ENCODE peak calls at places on chromosome 3, in ten cellular contexts. One of them, this sample, is unnamed.

GRCh38 chr3:11651900-11652299 is 8.2 kb upstream of the VGLL4 start:
- DNase-seq in transverse colon: no peak
- DNase-seq in fibroblast of lung: peak; percentile 33
- DNase-seq in right atrium auricular region: no peak
- DNase-seq in PC-9: no peak
- DNase-seq in psoas muscle: no peak
- DNase-seq in left ventricle myocardium inferior: no peak
- DNase-seq in Peyer's patch: no peak
- DNase-seq in H9: no peak
- DNase-seq in ovary: no peak
- DNase-seq in this sample: no peak

GRCh38 chr3:135623558-135623957 is 342.0 kb upstream of the PPP2R3A start:
- DNase-seq in transverse colon: no peak
- DNase-seq in fibroblast of lung: no peak
- DNase-seq in right atrium auricular region: no peak
- DNase-seq in PC-9: no peak
- DNase-seq in psoas muscle: no peak
- DNase-seq in left ventricle myocardium inferior: no peak
- DNase-seq in Peyer's patch: no peak
- DNase-seq in H9: no peak
- DNase-seq in ovary: no peak
- DNase-seq in this sample: no peak

GRCh38 chr3:21938267-21938681 is 187.3 kb upstream of the ZNF385D start:
- DNase-seq in transverse colon: no peak
- DNase-seq in fibroblast of lung: no peak
- DNase-seq in right atrium auricular region: no peak
- DNase-seq in PC-9: no peak
- DNase-seq in psoas muscle: no peak
- DNase-seq in left ventricle myocardium inferior: no peak
- DNase-seq in Peyer's patch: no peak
- DNase-seq in H9: no peak
- DNase-seq in ovary: no peak
- DNase-seq in this sample: no peak

GRCh38 chr3:148227534-148227933 is 470.2 kb upstream of the AGTR1 start:
- DNase-seq in transverse colon: no peak
- DNase-seq in fibroblast of lung: peak; percentile 53
- DNase-seq in right atrium auricular region: no peak
- DNase-seq in PC-9: no peak
- DNase-seq in psoas muscle: no peak
- DNase-seq in left ventricle myocardium inferior: no peak
- DNase-seq in Peyer's patch: no peak
- DNase-seq in H9: no peak
- DNase-seq in ovary: no peak
- DNase-seq in this sample: no peak

GRCh38 chr3:55718475-55718874 is 231.4 kb upstream of the WNT5A start:
- DNase-seq in transverse colon: no peak
- DNase-seq in fibroblast of lung: peak; percentile 77
- DNase-seq in right atrium auricular region: no peak
- DNase-seq in PC-9: no peak
- DNase-seq in psoas muscle: no peak
- DNase-seq in left ventricle myocardium inferior: no peak
- DNase-seq in Peyer's patch: no peak
- DNase-seq in H9: no peak
- DNase-seq in ovary: peak; percentile 40
- DNase-seq in this sample: no peak

GRCh38 chr3:184423567-184423966 is 43.7 kb downstream of the CHRD start:
- DNase-seq in transverse colon: no peak
- DNase-seq in fibroblast of lung: no peak
- DNase-seq in right atrium auricular region: no peak
- DNase-seq in PC-9: peak; percentile 33
- DNase-seq in psoas muscle: no peak
- DNase-seq in left ventricle myocardium inferior: no peak
- DNase-seq in Peyer's patch: no peak
- DNase-seq in H9: no peak
- DNase-seq in ovary: no peak
- DNase-seq in this sample: no peak

GRCh38 chr3:102181202-102181920 is 253.5 kb upstream of the ZPLD1 start:
- DNase-seq in transverse colon: no peak
- DNase-seq in fibroblast of lung: peak; percentile 86
- DNase-seq in right atrium auricular region: no peak
- DNase-seq in PC-9: peak; percentile 69
- DNase-seq in psoas muscle: no peak
- DNase-seq in left ventricle myocardium inferior: no peak
- DNase-seq in Peyer's patch: no peak
- DNase-seq in H9: no peak
- DNase-seq in ovary: no peak
- DNase-seq in this sample: no peak

GRCh38 chr3:116770815-116771450 is 61.4 kb downstream of the TUSC7 start:
- DNase-seq in transverse colon: peak; percentile 66
- DNase-seq in fibroblast of lung: peak; percentile 68
- DNase-seq in right atrium auricular region: peak; percentile 69
- DNase-seq in PC-9: peak; percentile 59
- DNase-seq in psoas muscle: peak; percentile 18
- DNase-seq in left ventricle myocardium inferior: peak; percentile 16
- DNase-seq in Peyer's patch: no peak
- DNase-seq in H9: peak; percentile 81
- DNase-seq in ovary: peak; percentile 57
- DNase-seq in this sample: peak; percentile 90

GRCh38 chr3:195802261-195802701 is 9.4 kb downstream of the MUC4 start:
- DNase-seq in transverse colon: no peak
- DNase-seq in fibroblast of lung: no peak
- DNase-seq in right atrium auricular region: no peak
- DNase-seq in PC-9: no peak
- DNase-seq in psoas muscle: no peak
- DNase-seq in left ventricle myocardium inferior: no peak
- DNase-seq in Peyer's patch: peak; percentile 43
- DNase-seq in H9: no peak
- DNase-seq in ovary: no peak
- DNase-seq in this sample: no peak

GRCh38 chr3:55704521-55704920 is 217.4 kb upstream of the WNT5A start:
- DNase-seq in transverse colon: no peak
- DNase-seq in fibroblast of lung: peak; percentile 74
- DNase-seq in right atrium auricular region: no peak
- DNase-seq in PC-9: no peak
- DNase-seq in psoas muscle: no peak
- DNase-seq in left ventricle myocardium inferior: no peak
- DNase-seq in Peyer's patch: no peak
- DNase-seq in H9: no peak
- DNase-seq in ovary: no peak
- DNase-seq in this sample: no peak

GRCh38 chr3:82739390-82739789 is 977.9 kb upstream of the GBE1 start:
- DNase-seq in transverse colon: no peak
- DNase-seq in fibroblast of lung: peak; percentile 63
- DNase-seq in right atrium auricular region: no peak
- DNase-seq in PC-9: no peak
- DNase-seq in psoas muscle: no peak
- DNase-seq in left ventricle myocardium inferior: no peak
- DNase-seq in Peyer's patch: no peak
- DNase-seq in H9: no peak
- DNase-seq in ovary: no peak
- DNase-seq in this sample: no peak

GRCh38 chr3:164458986-164459385 is 619.3 kb downstream of the SI start:
- DNase-seq in transverse colon: no peak
- DNase-seq in fibroblast of lung: peak; percentile 81
- DNase-seq in right atrium auricular region: no peak
- DNase-seq in PC-9: no peak
- DNase-seq in psoas muscle: no peak
- DNase-seq in left ventricle myocardium inferior: no peak
- DNase-seq in Peyer's patch: no peak
- DNase-seq in H9: no peak
- DNase-seq in ovary: no peak
- DNase-seq in this sample: no peak

GRCh38 chr3:51940648-51941421 is 869 bp downstream of the RRP9 start:
- DNase-seq in transverse colon: no peak
- DNase-seq in fibroblast of lung: no peak
- DNase-seq in right atrium auricular region: no peak
- DNase-seq in PC-9: no peak
- DNase-seq in psoas muscle: no peak
- DNase-seq in left ventricle myocardium inferior: no peak
- DNase-seq in Peyer's patch: no peak
- DNase-seq in H9: no peak
- DNase-seq in ovary: no peak
- DNase-seq in this sample: no peak

DNA sequence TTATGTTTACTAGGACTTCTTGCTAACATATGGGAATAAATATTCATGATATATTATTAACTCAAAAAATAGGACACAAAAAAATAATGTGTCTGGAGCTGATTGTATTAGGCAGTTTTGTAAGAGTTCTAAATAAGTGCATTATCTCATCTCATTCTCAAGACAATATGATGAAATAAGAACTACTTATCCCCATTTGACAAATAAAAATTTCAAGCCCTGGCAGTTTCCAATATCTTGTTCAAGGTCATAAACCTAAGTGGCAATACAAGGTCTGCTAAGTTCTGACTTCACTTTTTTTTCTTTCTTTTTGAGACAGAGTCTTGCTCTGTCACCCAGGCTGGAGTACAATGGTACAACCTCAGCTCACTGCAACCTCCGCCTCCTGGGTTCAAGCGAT is 18.3 kb downstream of the RPN1 start:
- DNase-seq in transverse colon: no peak
- DNase-seq in fibroblast of lung: no peak
- DNase-seq in right atrium auricular region: no peak
- DNase-seq in PC-9: no peak
- DNase-seq in psoas muscle: no peak
- DNase-seq in left ventricle myocardium inferior: no peak
- DNase-seq in Peyer's patch: no peak
- DNase-seq in H9: no peak
- DNase-seq in ovary: no peak
- DNase-seq in this sample: no peak
- H3K27ac ChIP-seq in transverse colon: no peak overlapping the region
- H3K27ac ChIP-seq in fibroblast of lung: no peak overlapping the region
- H3K27ac ChIP-seq in right atrium auricular region: peak overlapping the region; percentile 25
- H3K27ac ChIP-seq in PC-9: no peak overlapping the region
- H3K27ac ChIP-seq in psoas muscle: peak overlapping the region; percentile 17
- H3K27ac ChIP-seq in left ventricle myocardium inferior: peak overlapping the region; percentile 69
- H3K27ac ChIP-seq in Peyer's patch: no peak overlapping the region
- H3K27ac ChIP-seq in H9: no peak overlapping the region
- H3K27ac ChIP-seq in ovary: no peak overlapping the region
- H3K27ac ChIP-seq in this sample: no peak overlapping the region

DNA sequence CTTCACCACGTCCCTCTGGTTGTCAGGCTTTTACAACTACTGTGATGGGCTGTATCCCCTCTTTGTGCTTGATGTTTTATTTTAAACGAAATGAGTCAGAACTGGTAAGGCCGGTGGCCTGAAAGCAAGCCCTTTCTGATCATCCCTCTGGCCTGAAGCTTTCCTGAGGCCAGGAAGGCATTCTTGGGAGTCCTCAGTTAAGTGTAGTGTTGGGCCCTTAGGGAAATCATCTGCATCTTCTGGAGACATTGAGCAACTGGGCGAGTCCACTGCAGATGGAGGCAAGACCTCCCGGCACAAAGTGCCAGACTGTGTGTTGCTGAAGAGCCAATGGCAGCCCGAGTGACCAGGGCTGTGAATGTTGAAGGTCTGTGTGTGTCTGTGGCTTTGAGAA is 33.0 kb upstream of the AMOTL2 start:
- DNase-seq in transverse colon: no peak
- DNase-seq in fibroblast of lung: peak; percentile 21
- DNase-seq in right atrium auricular region: no peak
- DNase-seq in PC-9: no peak
- DNase-seq in psoas muscle: peak; percentile 44
- DNase-seq in left ventricle myocardium inferior: no peak
- DNase-seq in Peyer's patch: no peak
- DNase-seq in H9: peak; percentile 51
- DNase-seq in ovary: no peak
- DNase-seq in this sample: no peak
- H3K27me3 ChIP-seq in transverse colon: peaks cover 43% of the 10 kb centered on the region
- H3K27me3 ChIP-seq in fibroblast of lung: peaks cover 3% of the 10 kb centered on the region
- H3K27me3 ChIP-seq in right atrium auricular region: no peaks in the 10 kb centered on the region
- H3K27me3 ChIP-seq in PC-9: no peaks in the 10 kb centered on the region
- H3K27me3 ChIP-seq in psoas muscle: peaks cover 3% of the 10 kb centered on the region
- H3K27me3 ChIP-seq in left ventricle myocardium inferior: no peaks in the 10 kb centered on the region
- H3K27me3 ChIP-seq in Peyer's patch: no peaks in the 10 kb centered on the region
- H3K27me3 ChIP-seq in H9: peaks cover 25% of the 10 kb centered on the region
- H3K27me3 ChIP-seq in ovary: no peaks in the 10 kb centered on the region
- H3K27me3 ChIP-seq in this sample: no peaks in the 10 kb centered on the region

GRCh38 chr3:123412076-123412475 is 36.8 kb downstream of the ADCY5 start:
- DNase-seq in transverse colon: no peak
- DNase-seq in fibroblast of lung: no peak
- DNase-seq in right atrium auricular region: no peak
- DNase-seq in PC-9: no peak
- DNase-seq in psoas muscle: no peak
- DNase-seq in left ventricle myocardium inferior: no peak
- DNase-seq in Peyer's patch: no peak
- DNase-seq in H9: peak; percentile 59
- DNase-seq in ovary: no peak
- DNase-seq in this sample: no peak
- TF ChIP-seq CTCF in transverse colon: no peak
- TF ChIP-seq CTCF in fibroblast of lung: no peak
- TF ChIP-seq CTCF in right atrium auricular region: no peak
- TF ChIP-seq CTCF in PC-9: no peak
- TF ChIP-seq CTCF in psoas muscle: no peak
- TF ChIP-seq CTCF in left ventricle myocardium inferior: peak; percentile 35
- TF ChIP-seq CTCF in Peyer's patch: no peak
- TF ChIP-seq CTCF in H9: peak; percentile 48
- TF ChIP-seq CTCF in ovary: peak; percentile 40
- TF ChIP-seq CTCF in this sample: peak; percentile 10

GRCh38 chr3:45112939-45113338 is 33.2 kb downstream of the CDCP1 start:
- DNase-seq in transverse colon: no peak
- DNase-seq in fibroblast of lung: peak; percentile 51
- DNase-seq in right atrium auricular region: no peak
- DNase-seq in PC-9: no peak
- DNase-seq in psoas muscle: no peak
- DNase-seq in left ventricle myocardium inferior: no peak
- DNase-seq in Peyer's patch: no peak
- DNase-seq in H9: no peak
- DNase-seq in ovary: no peak
- DNase-seq in this sample: no peak
- H3K27ac ChIP-seq in transverse colon: no peak overlapping the region
- H3K27ac ChIP-seq in fibroblast of lung: peak overlapping the region; percentile 43
- H3K27ac ChIP-seq in right atrium auricular region: peak overlapping the region; percentile 84
- H3K27ac ChIP-seq in PC-9: no peak overlapping the region
- H3K27ac ChIP-seq in psoas muscle: peak overlapping the region; percentile 89
- H3K27ac ChIP-seq in left ventricle myocardium inferior: peak overlapping the region; percentile 89
- H3K27ac ChIP-seq in Peyer's patch: no peak overlapping the region
- H3K27ac ChIP-seq in H9: no peak overlapping the region
- H3K27ac ChIP-seq in ovary: no peak overlapping the region
- H3K27ac ChIP-seq in this sample: no peak overlapping the region

GRCh38 chr3:165521131-165521871 is 315.9 kb downstream of the BCHE start:
- DNase-seq in transverse colon: no peak
- DNase-seq in fibroblast of lung: peak; percentile 6
- DNase-seq in right atrium auricular region: no peak
- DNase-seq in PC-9: no peak
- DNase-seq in psoas muscle: no peak
- DNase-seq in left ventricle myocardium inferior: no peak
- DNase-seq in Peyer's patch: no peak
- DNase-seq in H9: no peak
- DNase-seq in ovary: no peak
- DNase-seq in this sample: no peak
- H3K27me3 ChIP-seq in transverse colon: no peaks in the 10 kb centered on the region
- H3K27me3 ChIP-seq in fibroblast of lung: no peaks in the 10 kb centered on the region
- H3K27me3 ChIP-seq in right atrium auricular region: no peaks in the 10 kb centered on the region
- H3K27me3 ChIP-seq in PC-9: no peaks in the 10 kb centered on the region
- H3K27me3 ChIP-seq in psoas muscle: no peaks in the 10 kb centered on the region
- H3K27me3 ChIP-seq in left ventricle myocardium inferior: no peaks in the 10 kb centered on the region
- H3K27me3 ChIP-seq in Peyer's patch: no peaks in the 10 kb centered on the region
- H3K27me3 ChIP-seq in H9: no peaks in the 10 kb centered on the region
- H3K27me3 ChIP-seq in ovary: no peaks in the 10 kb centered on the region
- H3K27me3 ChIP-seq in this sample: no peaks in the 10 kb centered on the region

GRCh38 chr3:138332472-138333073 is 2.9 kb upstream of the NME9 start:
- DNase-seq in transverse colon: no peak
- DNase-seq in fibroblast of lung: peak; percentile 36
- DNase-seq in right atrium auricular region: no peak
- DNase-seq in PC-9: no peak
- DNase-seq in psoas muscle: no peak
- DNase-seq in left ventricle myocardium inferior: no peak
- DNase-seq in Peyer's patch: no peak
- DNase-seq in H9: no peak
- DNase-seq in ovary: no peak
- DNase-seq in this sample: no peak
- TF ChIP-seq CTCF in transverse colon: peak; percentile 47
- TF ChIP-seq CTCF in fibroblast of lung: peak; percentile 58
- TF ChIP-seq CTCF in right atrium auricular region: peak; percentile 76
- TF ChIP-seq CTCF in PC-9: peak; percentile 80
- TF ChIP-seq CTCF in psoas muscle: peak; percentile 65
- TF ChIP-seq CTCF in left ventricle myocardium inferior: peak; percentile 75
- TF ChIP-seq CTCF in Peyer's patch: no peak
- TF ChIP-seq CTCF in H9: peak; percentile 76
- TF ChIP-seq CTCF in ovary: peak; percentile 74
- TF ChIP-seq CTCF in this sample: peak; percentile 82